ENCODE peak calls at places on chromosomes 1 and 21, in seven cellular contexts. G is cardiac muscle cell, J is OCI-LY7, K is osteoblast, F is neural progenitor cell, N is transverse colon, T is body of pancreas. Q is an unnamed sample.

GRCh38 chr1:7421471-7422075 is 349.5 kb upstream of the VAMP3 start:
- DNase-seq in G (no peak), J (no peak), K (no peak), F (no peak), N (peak; percentile 4), T (no peak), Q (no peak)

GRCh38 chr1:236067854-236068454 is 3.1 kb upstream of the NID1 start:
- DNase-seq in G (peak; percentile 59), J (no peak), K (no peak), F (no peak), N (no peak), T (no peak), Q (no peak)

GRCh38 chr1:89757532-89757931 is 63.3 kb upstream of the LRRC8D start:
- DNase-seq in G (no peak), J (peak; percentile 69), K (no peak), F (no peak), N (no peak), T (no peak), Q (peak; percentile 45)

GRCh38 chr21:41668686-41669532 is 97.9 kb downstream of the RIPK4 start:
- DNase-seq in G (no peak), J (no peak), K (peak; percentile 72), F (no peak), N (no peak), T (no peak), Q (no peak)

GRCh38 chr1:158146739-158147138 is 34.0 kb upstream of the CD1D start:
- DNase-seq in G (no peak), J (no peak), K (no peak), F (no peak), N (no peak), T (no peak), Q (no peak)

GRCh38 chr1:162690672-162691434 is 58.6 kb downstream of the DDR2 start:
- DNase-seq in G (peak; percentile 9), J (no peak), K (peak; percentile 83), F (peak; percentile 37), N (peak; percentile 35), T (peak; percentile 27), Q (no peak)

GRCh38 chr21:42195378-42196031 is 23.4 kb upstream of the ABCG1 start:
- DNase-seq in G (no peak), J (peak; percentile 26), K (no peak), F (no peak), N (peak; percentile 44), T (no peak), Q (no peak)

GRCh38 chr1:3692593-3692992 is 40.3 kb downstream of the TP73 start:
- DNase-seq in G (no peak), J (no peak), K (no peak), F (no peak), N (no peak), T (no peak), Q (peak; percentile 21)

GRCh38 chr1:20279507-20279906 is 11.2 kb upstream of the VWA5B1 start:
- DNase-seq in G (no peak), J (peak; percentile 13), K (peak; percentile 86), F (no peak), N (peak; percentile 43), T (no peak), Q (no peak)

GRCh38 chr1:32953495-32953894 is 11.1 kb downstream of the RNF19B start:
- DNase-seq in G (no peak), J (peak; percentile 20), K (peak; percentile 79), F (no peak), N (no peak), T (no peak), Q (no peak)

GRCh38 chr1:58785424-58786058 is 1.7 kb upstream of the JUN start:
- DNase-seq in G (peak; percentile 70), J (peak; percentile 20), K (no peak), F (peak; percentile 30), N (peak; percentile 68), T (peak; percentile 82), Q (peak; percentile 49)

GRCh38 chr1:231171623-231172197 is 9.9 kb downstream of the TRIM67 start:
- DNase-seq in G (no peak), J (no peak), K (no peak), F (no peak), N (no peak), T (no peak), Q (no peak)

GRCh38 chr21:25107708-25108107 is 499.6 kb downstream of the MRPL39 start:
- DNase-seq in G (no peak), J (no peak), K (no peak), F (no peak), N (no peak), T (no peak), Q (no peak)

GRCh38 chr1:6208723-6209660 is 3.1 kb downstream of the RNF207 start:
- DNase-seq in G (peak; percentile 51), J (no peak), K (peak; percentile 97), F (peak; percentile 82), N (peak; percentile 54), T (peak; percentile 68), Q (peak; percentile 16)

GRCh38 chr1:23561076-23561812 is 1.9 kb upstream of the ID3 start:
- DNase-seq in G (no peak), J (no peak), K (no peak), F (no peak), N (no peak), T (no peak), Q (no peak)
- H3K4me3 ChIP-seq in G (peak overlapping the region; percentile 16), J (peak overlapping the region; percentile 94), K (peak overlapping the region; percentile 43), F (peak overlapping the region; percentile 0), N (no peak overlapping the region), T (no peak overlapping the region), Q (no peak overlapping the region)

DNA sequence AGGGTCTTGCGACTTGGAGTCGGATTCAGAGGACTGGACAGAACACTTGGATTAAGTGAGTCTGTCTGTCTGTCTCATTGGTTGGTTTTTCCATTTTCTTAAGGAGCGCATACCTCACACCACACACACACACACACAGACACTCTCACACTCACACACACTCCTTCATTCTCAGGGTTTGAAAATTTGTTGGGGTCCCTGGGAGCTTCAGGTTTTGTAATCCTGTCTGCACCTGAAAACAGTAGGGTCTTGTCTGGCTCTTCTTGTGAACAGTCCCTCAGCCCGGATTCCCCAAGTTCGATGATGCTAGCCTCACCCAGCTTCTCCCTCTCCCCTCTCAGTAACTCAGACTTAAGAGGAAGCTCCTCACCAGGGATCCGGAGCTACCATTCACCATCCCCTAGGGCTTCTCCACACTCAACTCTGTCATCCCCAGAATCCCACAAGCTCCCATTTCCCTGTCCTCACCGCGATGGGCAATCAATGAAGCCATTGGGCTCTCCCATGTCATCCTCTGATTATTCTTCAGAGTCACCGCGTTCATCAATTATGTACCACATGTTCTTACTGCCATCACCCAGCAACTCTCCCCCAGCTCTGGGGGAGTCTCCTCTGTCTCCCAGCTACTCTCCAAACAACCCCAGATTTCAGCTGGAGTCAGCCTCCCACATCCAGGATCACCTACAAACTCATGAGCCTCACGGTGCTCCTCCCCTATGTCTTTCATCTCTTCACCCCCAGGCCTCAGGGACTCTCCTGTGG is 1530.9 kb upstream of the TPTE start:
- DNase-seq in G (no peak), J (no peak), K (peak; percentile 73), F (no peak), N (no peak), T (no peak), Q (no peak)
- H3K9me3 ChIP-seq in G (peaks cover 14% of the 10 kb centered on the region), J (peaks cover 39% of the 10 kb centered on the region), K (peaks cover 24% of the 10 kb centered on the region), F (peaks cover 33% of the 10 kb centered on the region), N (peaks cover 19% of the 10 kb centered on the region), T (no peaks in the 10 kb centered on the region), Q (no peaks in the 10 kb centered on the region)

GRCh38 chr1:160963521-160963920 is 8.9 kb upstream of the ITLN2 start:
- DNase-seq in G (no peak), J (no peak), K (no peak), F (no peak), N (no peak), T (no peak), Q (no peak)
- H3K27ac ChIP-seq in G (no peak overlapping the region), J (no peak overlapping the region), K (no peak overlapping the region), F (no peak overlapping the region), N (no peak overlapping the region), T (no peak overlapping the region), Q (no peak overlapping the region)

GRCh38 chr1:151596166-151596933 is 15.5 kb upstream of the SNX27 start:
- DNase-seq in G (no peak), J (no peak), K (no peak), F (no peak), N (no peak), T (peak; percentile 67), Q (no peak)
- H3K4me3 ChIP-seq in G (no peak overlapping the region), J (no peak overlapping the region), K (no peak overlapping the region), F (no peak overlapping the region), N (no peak overlapping the region), T (no peak overlapping the region), Q (no peak overlapping the region)

Q was measured in CD4-positive, alpha-beta memory T cell.